ENCODE peak calls at places on chromosomes 3 and 15, in six cellular contexts. Z is neuronal stem cell, E is HFF-Myc, Y is astrocyte of the spinal cord, I is astrocyte, B is esophagus squamous epithelium. S is an unnamed sample.

GRCh38 chr15:62406268-62406667 is 241.2 kb upstream of the C2CD4B start:
- DNase-seq in Z (no peak), E (no peak), Y (no peak), I (no peak), B (no peak), S (no peak)

GRCh38 chr3:36904641-36905040 is 40.2 kb downstream of the TRANK1 start:
- DNase-seq in Z (no peak), E (no peak), Y (no peak), I (no peak), B (no peak), S (peak)

GRCh38 chr3:59726279-59726678 is 676.5 kb upstream of the CFAP20DC start:
- DNase-seq in Z (no peak), E (no peak), Y (no peak), I (no peak), B (no peak), S (no peak)

GRCh38 chr15:52870015-52870414 is 79.9 kb upstream of the ONECUT1 start:
- DNase-seq in Z (no peak), E (no peak), Y (no peak), I (no peak), B (no peak), S (no peak)

GRCh38 chr15:35486296-35486695 is 59.7 kb downstream of the DPH6 start:
- DNase-seq in Z (no peak), E (no peak), Y (no peak), I (no peak), B (no peak), S (no peak)

GRCh38 chr3:100537646-100538338 is 45.4 kb downstream of the TMEM45A start:
- DNase-seq in Z (no peak), E (no peak), Y (no peak), I (no peak), B (no peak), S (no peak)

GRCh38 chr15:75024102-75024636 is 779 bp downstream of the PPCDC start:
- DNase-seq in Z (no peak), E (no peak), Y (no peak), I (peak), B (no peak), S (peak)

GRCh38 chr15:36601497-36601932 is 22.1 kb downstream of the CDIN1 start:
- DNase-seq in Z (no peak), E (no peak), Y (peak), I (peak), B (no peak), S (no peak)

GRCh38 chr3:127038923-127039581 is 56.1 kb downstream of the PLXNA1 start:
- DNase-seq in Z (no peak), E (no peak), Y (no peak), I (no peak), B (no peak), S (no peak)

GRCh38 chr3:153547984-153548383 is 386.0 kb downstream of the RAP2B start:
- DNase-seq in Z (no peak), E (no peak), Y (no peak), I (no peak), B (no peak), S (no peak)

GRCh38 chr3:49173116-49173791 is 1.9 kb downstream of the KLHDC8B start:
- DNase-seq in Z (peak), E (peak), Y (peak), I (no peak), B (no peak), S (no peak)

GRCh38 chr15:63999177-63999576 is 47.1 kb downstream of the DAPK2 start:
- DNase-seq in Z (no peak), E (no peak), Y (no peak), I (no peak), B (no peak), S (no peak)

GRCh38 chr3:187064210-187065115 is 74.8 kb downstream of the RPL39L start:
- DNase-seq in Z (no peak), E (peak), Y (no peak), I (no peak), B (no peak), S (no peak)

GRCh38 chr3:65795166-65795565 is 243.6 kb downstream of the MAGI1 start:
- DNase-seq in Z (no peak), E (no peak), Y (no peak), I (no peak), B (no peak), S (no peak)

GRCh38 chr3:79517766-79518413 is 249.9 kb downstream of the ROBO1 start:
- DNase-seq in Z (peak), E (peak), Y (peak), I (peak), B (no peak), S (no peak)

GRCh38 chr3:159776779-159777178 is 211.9 kb upstream of the IL12A start:
- DNase-seq in Z (no peak), E (no peak), Y (no peak), I (no peak), B (no peak), S (no peak)

GRCh38 chr3:105518201-105518600 is 151.5 kb downstream of the ALCAM start:
- DNase-seq in Z (no peak), E (no peak), Y (no peak), I (no peak), B (no peak), S (no peak)

GRCh38 chr3:21170964-21171363 is 580.0 kb downstream of the ZNF385D start:
- DNase-seq in Z (peak), E (no peak), Y (no peak), I (no peak), B (no peak), S (no peak)

GRCh38 chr3:127975153-127975552 is 60.1 kb downstream of the KBTBD12 start:
- DNase-seq in Z (no peak), E (no peak), Y (no peak), I (no peak), B (no peak), S (no peak)

GRCh38 chr15:98904466-98905048 is 103.0 kb downstream of the PGPEP1L start:
- DNase-seq in Z (no peak), E (no peak), Y (peak), I (peak), B (no peak), S (peak)

GRCh38 chr3:123832712-123833397 is 51.3 kb downstream of the MYLK start:
- DNase-seq in Z (no peak), E (no peak), Y (no peak), I (no peak), B (no peak), S (no peak)

GRCh38 chr3:43247556-43248186 is 38.7 kb upstream of the SNRK start:
- DNase-seq in Z (no peak), E (no peak), Y (no peak), I (no peak), B (no peak), S (no peak)

GRCh38 chr15:65939901-65940617 is 70.8 kb downstream of the RAB11A start:
- DNase-seq in Z (no peak), E (peak), Y (peak), I (peak), B (no peak), S (no peak)

GRCh38 chr3:8500208-8500961 is 1.2 kb upstream of the LMCD1 start:
- DNase-seq in Z (no peak), E (no peak), Y (peak), I (peak), B (no peak), S (peak)

GRCh38 chr3:183116051-183116614 is 16.8 kb upstream of the MCCC1 start:
- DNase-seq in Z (peak), E (no peak), Y (no peak), I (no peak), B (no peak), S (peak)

GRCh38 chr3:188179006-188179966 is 25.3 kb downstream of the LPP start:
- DNase-seq in Z (no peak), E (no peak), Y (peak), I (peak), B (no peak), S (no peak)

GRCh38 chr3:128575777-128576176 is 74.8 kb downstream of the RPN1 start:
- DNase-seq in Z (no peak), E (no peak), Y (no peak), I (no peak), B (no peak), S (no peak)

GRCh38 chr3:31955581-31955980 is 25.5 kb downstream of the OSBPL10 start:
- DNase-seq in Z (no peak), E (no peak), Y (no peak), I (no peak), B (no peak), S (no peak)

GRCh38 chr3:45957606-45958005 is 14.3 kb downstream of the CXCR6 start:
- DNase-seq in Z (no peak), E (no peak), Y (no peak), I (no peak), B (no peak), S (no peak)

GRCh38 chr15:64152507-64153387 is 1.2 kb downstream of the SNX22 start:
- DNase-seq in Z (no peak), E (no peak), Y (no peak), I (no peak), B (no peak), S (no peak)

GRCh38 chr3:67104388-67104787 is 106.3 kb downstream of the KBTBD8 start:
- DNase-seq in Z (no peak), E (no peak), Y (no peak), I (no peak), B (no peak), S (no peak)

GRCh38 chr15:94324835-94325767 is 93.7 kb downstream of the MCTP2 start:
- DNase-seq in Z (no peak), E (no peak), Y (no peak), I (no peak), B (no peak), S (no peak)

GRCh38 chr3:25429960-25430941 is 2.2 kb downstream of the RARB start:
- DNase-seq in Z (no peak), E (no peak), Y (peak), I (peak), B (no peak), S (peak)

GRCh38 chr3:25432191-25432720 is 4.2 kb downstream of the RARB start:
- DNase-seq in Z (no peak), E (no peak), Y (peak), I (no peak), B (no peak), S (no peak)

GRCh38 chr3:25433868-25434267 is 5.8 kb downstream of the RARB start:
- DNase-seq in Z (no peak), E (no peak), Y (peak), I (no peak), B (no peak), S (no peak)

GRCh38 chr3:25430942-25431570 is 3.0 kb downstream of the RARB start:
- DNase-seq in Z (no peak), E (no peak), Y (peak), I (no peak), B (no peak), S (no peak)

DNA sequence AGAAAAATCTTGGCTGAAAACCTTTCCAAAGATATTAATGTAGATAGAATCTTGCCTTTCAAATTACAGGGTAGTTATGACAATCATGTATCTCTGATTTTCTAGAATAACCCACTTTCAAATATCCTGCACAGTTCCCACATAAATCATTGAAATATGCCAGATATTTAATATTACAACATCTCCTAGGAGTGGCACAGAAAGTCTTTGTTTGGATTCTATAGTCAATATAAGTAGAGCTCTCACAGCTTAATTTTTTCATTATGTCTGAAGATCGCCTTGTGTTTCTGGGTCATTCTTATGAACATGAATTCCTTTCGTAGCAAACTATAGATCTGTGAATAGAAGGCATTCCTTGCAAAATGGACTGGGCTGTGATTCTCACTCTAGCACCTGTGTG is 5.0 kb downstream of the RARB start:
- DNase-seq in Z (no peak), E (no peak), Y (no peak), I (no peak), B (no peak), S (no peak)
- H3K4me3 ChIP-seq in Z (no peak), E (no peak), Y (no peak), I (no peak), B (no peak), S (no peak)

GRCh38 chr3:4099607-4100006 is 203.6 kb upstream of the SETMAR start:
- DNase-seq in Z (no peak), E (no peak), Y (no peak), I (no peak), B (no peak), S (no peak)
- H3K4me3 ChIP-seq in Z (no peak), E (no peak), Y (no peak), I (no peak), B (no peak), S (no peak)

GRCh38 chr15:45456212-45457106 is 66.1 kb downstream of the SLC30A4 start:
- DNase-seq in Z (no peak), E (peak), Y (peak), I (peak), B (peak), S (peak)

GRCh38 chr15:45457641-45458539 is 64.7 kb downstream of the SLC30A4 start:
- DNase-seq in Z (peak), E (peak), Y (peak), I (peak), B (peak), S (peak)

GRCh38 chr15:45454825-45455224 is 67.7 kb downstream of the SLC30A4 start:
- DNase-seq in Z (no peak), E (peak), Y (peak), I (peak), B (no peak), S (no peak)

GRCh38 chr15:45457215-45457614 is 65.3 kb downstream of the SLC30A4 start:
- DNase-seq in Z (no peak), E (no peak), Y (no peak), I (no peak), B (no peak), S (no peak)

GRCh38 chr15:45458746-45459403 is 63.7 kb downstream of the SLC30A4 start:
- DNase-seq in Z (peak), E (no peak), Y (peak), I (no peak), B (no peak), S (peak)
- H3K4me3 ChIP-seq in Z (peak), E (peak), Y (peak), I (peak), B (peak), S (no peak)

GRCh38 chr15:92152983-92153382 is 240.7 kb upstream of the ST8SIA2 start:
- DNase-seq in Z (no peak), E (no peak), Y (no peak), I (no peak), B (no peak), S (no peak)
- H3K4me3 ChIP-seq in Z (no peak), E (no peak), Y (no peak), I (no peak), B (no peak), S (no peak)

DNA sequence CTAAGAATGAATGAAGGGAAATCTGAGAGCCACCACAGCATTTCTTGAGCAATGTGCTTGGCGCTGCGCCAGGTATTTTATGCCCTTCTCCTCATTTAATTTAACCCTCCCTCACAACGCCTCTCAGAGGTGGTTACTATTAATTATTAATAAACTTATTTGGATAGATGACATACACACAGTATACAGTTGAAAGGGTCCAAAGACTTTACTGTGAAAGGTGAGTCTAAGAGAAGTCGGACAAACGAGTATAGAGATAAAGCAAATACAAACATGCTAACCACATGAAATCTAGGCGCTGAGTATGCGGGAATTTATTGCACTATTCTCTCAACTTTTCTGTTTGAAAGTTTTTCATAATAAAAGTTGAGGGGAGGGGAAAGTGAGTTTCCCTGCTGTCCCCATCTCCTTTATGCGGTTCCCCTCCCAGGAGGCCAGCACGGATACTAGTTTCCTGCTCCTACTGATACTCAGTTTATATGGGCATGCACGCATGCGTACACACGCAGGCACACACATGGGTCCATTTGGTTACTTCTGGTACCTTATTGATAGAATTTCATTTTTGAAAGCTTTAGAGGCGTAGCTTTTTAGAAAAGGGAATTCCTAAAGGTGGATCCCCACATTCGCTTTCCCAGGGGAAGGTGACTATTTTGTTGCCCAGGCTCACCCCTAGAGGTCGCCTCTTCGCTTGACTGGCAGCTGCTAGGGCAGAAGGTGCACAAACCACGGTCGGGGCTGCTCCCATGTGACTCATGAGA is 28.5 kb upstream of the KCTD6 start:
- DNase-seq in Z (peak), E (peak), Y (peak), I (peak), B (peak), S (peak)
- H3K4me3 ChIP-seq in Z (no peak), E (no peak), Y (no peak), I (no peak), B (no peak), S (no peak)

S was measured in Caco-2.